ENCODE peak calls at places on chromosomes 1 and 21, in five cellular contexts. I is GM10248, G is GM12878, H is cardiac muscle cell, K is AG09309. W is an unnamed sample.

GRCh38 chr1:46575778-46576177 is 24.3 kb upstream of the KNCN start:
- DNase-seq in G (no peak), K (no peak), H (no peak), I (no peak), W (no peak)

GRCh38 chr1:24547195-24547594 is 8.7 kb upstream of the NCMAP start:
- DNase-seq in G (no peak), I (no peak), K (no peak), H (no peak), W (no peak)

GRCh38 chr1:161219078-161219892 is 4.1 kb downstream of the APOA2 start:
- DNase-seq in I (no peak), H (no peak), K (no peak), G (no peak), W (no peak)

GRCh38 chr1:6510493-6510892 is 19.0 kb upstream of the PLEKHG5 start:
- DNase-seq in G (no peak), H (no peak), K (no peak), I (no peak), W (no peak)

GRCh38 chr1:11753555-11754208 is 8.3 kb upstream of the C1orf167 start:
- DNase-seq in I (no peak), K (no peak), H (peak; percentile 60), G (no peak), W (no peak)

GRCh38 chr1:242011879-242012674 is 13.2 kb upstream of the MAP1LC3C start:
- DNase-seq in K (no peak), I (no peak), H (no peak), G (no peak), W (no peak)

GRCh38 chr1:41461790-41462679 is 22.4 kb downstream of the EDN2 start:
- DNase-seq in H (peak; percentile 80), G (no peak), K (no peak), I (no peak), W (no peak)

GRCh38 chr1:21340230-21340564 is 49.9 kb upstream of the ECE1 start:
- DNase-seq in I (no peak), K (no peak), H (no peak), G (no peak), W (no peak)

GRCh38 chr1:229812148-229812547 is 186.1 kb downstream of the URB2 start:
- DNase-seq in I (no peak), H (no peak), K (no peak), G (no peak), W (no peak)

GRCh38 chr1:95169544-95169943 is 52.4 kb downstream of the TLCD4 start:
- DNase-seq in G (no peak), K (no peak), I (no peak), H (no peak), W (no peak)

GRCh38 chr1:7621334-7622219 is 149.5 kb upstream of the VAMP3 start:
- DNase-seq in I (no peak), K (no peak), H (peak; percentile 18), G (no peak), W (no peak)

GRCh38 chr21:37146320-37147225 is 73.5 kb downstream of the TTC3 start:
- DNase-seq in H (peak; percentile 48), K (no peak), G (no peak), I (no peak), W (no peak)

GRCh38 chr21:31316072-31316471 is 28.0 kb downstream of the TIAM1 start:
- DNase-seq in G (no peak), I (no peak), H (no peak), K (no peak), W (no peak)

GRCh38 chr1:31108861-31109260 is 43.3 kb upstream of the PUM1 start:
- DNase-seq in I (no peak), G (no peak), K (no peak), H (peak; percentile 13), W (no peak)

GRCh38 chr1:96519851-96520281 is 201.7 kb upstream of the PTBP2 start:
- DNase-seq in I (no peak), K (no peak), G (no peak), H (no peak), W (no peak)

GRCh38 chr1:76939107-76939816 is 72.0 kb downstream of the ST6GALNAC5 start:
- DNase-seq in I (peak; percentile 12), H (peak; percentile 40), G (no peak), K (no peak), W (no peak)

GRCh38 chr1:212124891-212125582 is 89.5 kb downstream of the DTL start:
- DNase-seq in H (no peak), I (no peak), K (no peak), G (no peak), W (no peak)

GRCh38 chr1:205380882-205381281 is 24.2 kb upstream of the KLHDC8A start:
- DNase-seq in K (no peak), G (no peak), I (no peak), H (no peak), W (no peak)

GRCh38 chr1:93140106-93140505 is 40.1 kb downstream of the TMED5 start:
- DNase-seq in G (no peak), H (no peak), I (no peak), K (no peak), W (no peak)

GRCh38 chr21:29939859-29940245 is at the start of gene GRIK1:
- DNase-seq in G (no peak), H (no peak), K (no peak), I (no peak), W (no peak)

GRCh38 chr1:94808682-94809081 is 11.5 kb upstream of the SLC44A3 start:
- DNase-seq in I (no peak), G (no peak), H (no peak), K (no peak), W (no peak)

GRCh38 chr1:201299968-201300367 is 16.7 kb downstream of the PKP1 start:
- DNase-seq in K (no peak), G (no peak), H (peak; percentile 43), I (no peak), W (no peak)

GRCh38 chr1:181150273-181150672 is 61.8 kb downstream of the IER5 start:
- DNase-seq in I (no peak), K (no peak), H (no peak), G (no peak), W (no peak)

GRCh38 chr1:10736623-10737267 is 59.7 kb downstream of the CASZ1 start:
- DNase-seq in I (no peak), K (no peak), H (no peak), G (no peak), W (no peak)

GRCh38 chr1:25821630-25822091 is 1.9 kb downstream of the MTFR1L start:
- DNase-seq in G (no peak), H (peak; percentile 32), I (no peak), K (no peak), W (no peak)

GRCh38 chr1:94538243-94538827 is 3.2 kb downstream of the F3 start:
- DNase-seq in H (no peak), K (no peak), I (no peak), G (no peak), W (no peak)

GRCh38 chr1:165696625-165697100 is 1.7 kb downstream of the ALDH9A1 start:
- DNase-seq in I (no peak), G (no peak), K (peak; percentile 95), H (peak; percentile 97), W (no peak)

GRCh38 chr21:45366931-45367401 is 38.0 kb upstream of the COL18A1 start:
- DNase-seq in I (no peak), H (peak; percentile 98), K (peak; percentile 74), G (no peak), W (no peak)

GRCh38 chr1:197182716-197183115 is 36.2 kb upstream of the ASPM start:
- DNase-seq in G (no peak), K (no peak), H (no peak), I (no peak), W (no peak)

GRCh38 chr1:17998889-17999288 is 108.7 kb upstream of the IGSF21 start:
- DNase-seq in H (peak; percentile 3), K (no peak), G (no peak), I (no peak), W (no peak)
- TF ChIP-seq CTCF in H (peak; percentile 34), K (peak; percentile 38), G (peak; percentile 19), I (no peak), W (peak; percentile 38)

GRCh38 chr1:58780586-58781452 is 3.0 kb downstream of the JUN start:
- DNase-seq in I (no peak), G (no peak), H (peak; percentile 45), K (no peak), W (no peak)
- TF ChIP-seq CTCF in I (no peak), G (no peak), H (no peak), K (no peak), W (no peak)

GRCh38 chr1:115543247-115543646 is 98.5 kb upstream of the VANGL1 start:
- DNase-seq in H (no peak), K (no peak), I (no peak), G (no peak), W (no peak)
- TF ChIP-seq CTCF in H (no peak), K (no peak), I (no peak), G (no peak), W (no peak)

DNA sequence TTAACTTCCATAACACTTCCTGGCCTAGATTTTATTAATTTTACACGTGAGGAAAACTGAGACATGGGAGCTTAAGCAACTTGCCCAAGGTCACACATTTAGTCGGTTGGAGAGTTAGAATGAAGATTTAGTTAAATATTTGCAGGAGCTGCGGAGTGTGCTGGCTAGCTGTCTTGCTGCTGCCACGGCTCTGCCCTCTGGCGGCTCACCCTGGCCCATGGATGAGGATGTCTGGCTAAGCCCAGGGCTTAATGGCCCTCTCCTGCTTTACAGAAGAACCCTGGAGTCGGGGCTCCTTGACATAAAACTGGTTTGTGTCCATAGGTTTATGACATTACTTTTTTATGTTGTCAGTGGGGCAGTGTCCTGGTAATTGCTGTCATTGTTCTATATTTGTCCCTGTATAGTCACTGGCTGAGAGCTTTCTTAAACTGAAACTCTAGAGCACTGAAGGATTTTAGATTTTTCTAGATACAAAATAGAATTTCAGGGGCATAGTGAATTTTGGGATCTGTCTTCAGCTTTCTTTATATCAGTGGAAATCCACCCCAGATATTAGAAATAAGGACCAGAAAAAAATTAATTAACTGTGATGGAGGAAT is 88.9 kb upstream of the WLS start:
- DNase-seq in H (peak; percentile 76), K (no peak), G (no peak), I (peak; percentile 22), W (no peak)
- TF ChIP-seq CTCF in H (peak; percentile 79), K (peak; percentile 58), G (no peak), I (peak; percentile 2), W (no peak)

GRCh38 chr1:172121071-172121717 is 279.9 kb downstream of the DNM3 start:
- DNase-seq in K (no peak), I (no peak), H (no peak), G (no peak), W (no peak)
- TF ChIP-seq CTCF in K (no peak), I (no peak), H (no peak), G (no peak), W (no peak)

DNA sequence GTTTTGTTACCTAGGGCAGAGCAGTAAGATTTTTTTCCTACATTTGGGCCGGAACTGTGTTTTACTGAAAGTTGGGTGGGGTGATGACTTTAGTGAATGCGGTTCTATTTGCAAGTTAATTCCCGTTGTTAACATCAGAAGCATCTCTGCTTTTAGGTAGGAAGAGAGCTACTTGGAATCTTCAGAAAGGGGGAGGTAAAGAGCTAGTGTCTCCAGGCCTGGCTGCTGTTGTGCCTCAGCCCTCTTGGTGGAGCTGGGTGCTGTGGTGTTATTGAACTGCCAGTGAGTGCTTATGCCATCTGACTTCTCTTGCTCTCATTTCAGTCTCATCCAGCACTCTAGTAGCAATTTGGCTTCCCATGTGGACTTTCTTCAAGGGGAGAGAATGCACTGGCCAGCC is 3.4 kb downstream of the KDM4A start:
- DNase-seq in G (peak; percentile 16), K (no peak), H (peak; percentile 47), I (no peak), W (no peak)
- TF ChIP-seq CTCF in G (peak; percentile 52), K (peak; percentile 50), H (peak; percentile 42), I (peak; percentile 29), W (peak; percentile 55)